ENCODE peak calls at places on chromosome 12, in seven cellular contexts. One of them, this sample, is unnamed.

GRCh38 chr12:106097011-106097410 is 41.7 kb downstream of the NUAK1 start:
- DNase-seq in PC-3: peak; percentile 62
- DNase-seq in K562: no peak
- DNase-seq in uterus: no peak
- DNase-seq in IMR-90: peak; percentile 35
- DNase-seq in tibial nerve: no peak
- DNase-seq in Caco-2: no peak
- DNase-seq in this sample: no peak

GRCh38 chr12:50597200-50598195 is 92.7 kb downstream of the DIP2B start:
- DNase-seq in PC-3: peak; percentile 83
- DNase-seq in K562: no peak
- DNase-seq in uterus: peak; percentile 44
- DNase-seq in IMR-90: peak; percentile 93
- DNase-seq in tibial nerve: no peak
- DNase-seq in Caco-2: no peak
- DNase-seq in this sample: no peak

GRCh38 chr12:81274619-81275018 is 196.7 kb downstream of the ACSS3 start:
- DNase-seq in PC-3: no peak
- DNase-seq in K562: no peak
- DNase-seq in uterus: no peak
- DNase-seq in IMR-90: no peak
- DNase-seq in tibial nerve: no peak
- DNase-seq in Caco-2: no peak
- DNase-seq in this sample: no peak

GRCh38 chr12:79373896-79374499 is 316.8 kb downstream of the PAWR start:
- DNase-seq in PC-3: peak; percentile 64
- DNase-seq in K562: peak; percentile 38
- DNase-seq in uterus: no peak
- DNase-seq in IMR-90: peak; percentile 23
- DNase-seq in tibial nerve: no peak
- DNase-seq in Caco-2: peak; percentile 46
- DNase-seq in this sample: no peak

GRCh38 chr12:31736472-31736871 is 7.7 kb upstream of the AMN1 start:
- DNase-seq in PC-3: peak; percentile 60
- DNase-seq in K562: no peak
- DNase-seq in uterus: no peak
- DNase-seq in IMR-90: peak; percentile 89
- DNase-seq in tibial nerve: no peak
- DNase-seq in Caco-2: no peak
- DNase-seq in this sample: no peak

GRCh38 chr12:131773582-131774221 is 54.5 kb upstream of the MMP17 start:
- DNase-seq in PC-3: no peak
- DNase-seq in K562: no peak
- DNase-seq in uterus: no peak
- DNase-seq in IMR-90: no peak
- DNase-seq in tibial nerve: no peak
- DNase-seq in Caco-2: no peak
- DNase-seq in this sample: no peak

GRCh38 chr12:131985145-131985875 is 35.6 kb downstream of the EP400 start:
- DNase-seq in PC-3: no peak
- DNase-seq in K562: no peak
- DNase-seq in uterus: no peak
- DNase-seq in IMR-90: no peak
- DNase-seq in tibial nerve: no peak
- DNase-seq in Caco-2: no peak
- DNase-seq in this sample: peak; percentile 41

GRCh38 chr12:108566452-108566851 is 4.1 kb downstream of the ISCU start:
- DNase-seq in PC-3: no peak
- DNase-seq in K562: no peak
- DNase-seq in uterus: no peak
- DNase-seq in IMR-90: no peak
- DNase-seq in tibial nerve: no peak
- DNase-seq in Caco-2: no peak
- DNase-seq in this sample: no peak

GRCh38 chr12:10395390-10395998 is 5.7 kb upstream of the KLRK1 start:
- DNase-seq in PC-3: peak; percentile 92
- DNase-seq in K562: no peak
- DNase-seq in uterus: no peak
- DNase-seq in IMR-90: peak; percentile 71
- DNase-seq in tibial nerve: no peak
- DNase-seq in Caco-2: peak; percentile 88
- DNase-seq in this sample: no peak

GRCh38 chr12:129036135-129036534 is 182.9 kb downstream of the GLT1D1 start:
- DNase-seq in PC-3: no peak
- DNase-seq in K562: no peak
- DNase-seq in uterus: no peak
- DNase-seq in IMR-90: no peak
- DNase-seq in tibial nerve: no peak
- DNase-seq in Caco-2: no peak
- DNase-seq in this sample: no peak

GRCh38 chr12:40170593-40170992 is 54.2 kb upstream of the LRRK2 start:
- DNase-seq in PC-3: no peak
- DNase-seq in K562: no peak
- DNase-seq in uterus: no peak
- DNase-seq in IMR-90: no peak
- DNase-seq in tibial nerve: no peak
- DNase-seq in Caco-2: no peak
- DNase-seq in this sample: peak; percentile 64

GRCh38 chr12:52171950-52172512 is 19.8 kb downstream of the KRT80 start:
- DNase-seq in PC-3: peak; percentile 67
- DNase-seq in K562: peak; percentile 30
- DNase-seq in uterus: no peak
- DNase-seq in IMR-90: peak; percentile 68
- DNase-seq in tibial nerve: no peak
- DNase-seq in Caco-2: peak; percentile 70
- DNase-seq in this sample: no peak

GRCh38 chr12:72274926-72275325 is 2.8 kb downstream of the TRHDE start:
- DNase-seq in PC-3: peak; percentile 54
- DNase-seq in K562: no peak
- DNase-seq in uterus: peak; percentile 29
- DNase-seq in IMR-90: peak; percentile 79
- DNase-seq in tibial nerve: no peak
- DNase-seq in Caco-2: no peak
- DNase-seq in this sample: no peak

GRCh38 chr12:53239643-53240258 is 7.7 kb upstream of the RARG start:
- DNase-seq in PC-3: no peak
- DNase-seq in K562: no peak
- DNase-seq in uterus: no peak
- DNase-seq in IMR-90: no peak
- DNase-seq in tibial nerve: no peak
- DNase-seq in Caco-2: no peak
- DNase-seq in this sample: no peak

GRCh38 chr12:55495490-55495889 is 3.3 kb downstream of the OR6C68 start:
- DNase-seq in PC-3: no peak
- DNase-seq in K562: no peak
- DNase-seq in uterus: no peak
- DNase-seq in IMR-90: no peak
- DNase-seq in tibial nerve: no peak
- DNase-seq in Caco-2: no peak
- DNase-seq in this sample: no peak

GRCh38 chr12:55499231-55499630 is 7.1 kb downstream of the OR6C68 start:
- DNase-seq in PC-3: no peak
- DNase-seq in K562: no peak
- DNase-seq in uterus: no peak
- DNase-seq in IMR-90: no peak
- DNase-seq in tibial nerve: no peak
- DNase-seq in Caco-2: no peak
- DNase-seq in this sample: no peak

GRCh38 chr12:55499810-55500252 is 7.7 kb downstream of the OR6C68 start:
- DNase-seq in PC-3: no peak
- DNase-seq in K562: no peak
- DNase-seq in uterus: no peak
- DNase-seq in IMR-90: no peak
- DNase-seq in tibial nerve: no peak
- DNase-seq in Caco-2: peak; percentile 88
- DNase-seq in this sample: no peak
- TF ChIP-seq CTCF in PC-3: no peak
- TF ChIP-seq CTCF in K562: no peak
- TF ChIP-seq CTCF in uterus: no peak
- TF ChIP-seq CTCF in IMR-90: no peak
- TF ChIP-seq CTCF in tibial nerve: no peak
- TF ChIP-seq CTCF in Caco-2: no peak
- TF ChIP-seq CTCF in this sample: no peak

GRCh38 chr12:124906606-124907261 is 7.7 kb downstream of the UBC start:
- DNase-seq in PC-3: peak; percentile 100
- DNase-seq in K562: peak; percentile 72
- DNase-seq in uterus: peak; percentile 95
- DNase-seq in IMR-90: peak; percentile 90
- DNase-seq in tibial nerve: peak; percentile 87
- DNase-seq in Caco-2: peak; percentile 93
- DNase-seq in this sample: peak; percentile 93

GRCh38 chr12:124901003-124901402 is 13.4 kb downstream of the UBC start:
- DNase-seq in PC-3: no peak
- DNase-seq in K562: no peak
- DNase-seq in uterus: no peak
- DNase-seq in IMR-90: no peak
- DNase-seq in tibial nerve: no peak
- DNase-seq in Caco-2: no peak
- DNase-seq in this sample: no peak

GRCh38 chr12:124909831-124910560 is 4.5 kb downstream of the UBC start:
- DNase-seq in PC-3: peak; percentile 23
- DNase-seq in K562: no peak
- DNase-seq in uterus: no peak
- DNase-seq in IMR-90: peak; percentile 48
- DNase-seq in tibial nerve: no peak
- DNase-seq in Caco-2: no peak
- DNase-seq in this sample: no peak

GRCh38 chr12:124902916-124903315 is 11.5 kb downstream of the UBC start:
- DNase-seq in PC-3: no peak
- DNase-seq in K562: no peak
- DNase-seq in uterus: no peak
- DNase-seq in IMR-90: no peak
- DNase-seq in tibial nerve: no peak
- DNase-seq in Caco-2: no peak
- DNase-seq in this sample: no peak

GRCh38 chr12:124904306-124905098 is 9.9 kb downstream of the UBC start:
- DNase-seq in PC-3: peak; percentile 93
- DNase-seq in K562: peak; percentile 78
- DNase-seq in uterus: peak; percentile 88
- DNase-seq in IMR-90: peak; percentile 94
- DNase-seq in tibial nerve: peak; percentile 83
- DNase-seq in Caco-2: peak; percentile 82
- DNase-seq in this sample: peak; percentile 70
- H3K4me3 ChIP-seq in PC-3: peak overlapping the region; percentile 61
- H3K4me3 ChIP-seq in K562: no peak overlapping the region
- H3K4me3 ChIP-seq in uterus: no peak overlapping the region
- H3K4me3 ChIP-seq in IMR-90: no peak overlapping the region
- H3K4me3 ChIP-seq in tibial nerve: peak overlapping the region; percentile 24
- H3K4me3 ChIP-seq in Caco-2: no peak overlapping the region
- H3K4me3 ChIP-seq in this sample: no peak overlapping the region

DNA sequence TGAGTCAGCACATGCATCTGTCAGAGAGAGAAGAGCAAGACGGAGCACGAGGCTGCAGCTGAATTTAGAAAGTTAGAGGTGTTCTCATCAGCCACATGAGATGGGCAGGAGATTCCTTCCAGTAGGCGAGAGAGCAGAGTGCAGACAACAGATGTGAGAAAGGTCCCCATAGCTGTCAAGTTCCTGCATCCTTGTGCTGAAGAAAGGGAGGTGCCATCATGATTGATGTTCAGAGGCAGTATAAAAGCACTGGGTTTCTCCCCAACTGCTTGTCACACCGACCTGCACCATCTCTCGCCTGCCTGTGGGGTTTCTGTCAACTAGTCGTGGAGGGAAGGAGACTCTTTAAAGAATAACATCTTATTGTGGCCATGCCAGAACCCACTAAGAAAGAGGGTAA is at the start of gene MYBPC1:
- DNase-seq in PC-3: no peak
- DNase-seq in K562: no peak
- DNase-seq in uterus: no peak
- DNase-seq in IMR-90: no peak
- DNase-seq in tibial nerve: no peak
- DNase-seq in Caco-2: no peak
- DNase-seq in this sample: no peak
- H3K4me1 ChIP-seq in PC-3: peaks cover 9% of the 10 kb centered on the region
- H3K4me1 ChIP-seq in K562: no peaks in the 10 kb centered on the region
- H3K4me1 ChIP-seq in uterus: no peaks in the 10 kb centered on the region
- H3K4me1 ChIP-seq in IMR-90: no peaks in the 10 kb centered on the region
- H3K4me1 ChIP-seq in tibial nerve: no peaks in the 10 kb centered on the region
- H3K4me1 ChIP-seq in Caco-2: peaks cover 11% of the 10 kb centered on the region
- H3K4me1 ChIP-seq in this sample: no peaks in the 10 kb centered on the region

GRCh38 chr12:65672441-65672840 is 151.8 kb upstream of the HMGA2 start:
- DNase-seq in PC-3: no peak
- DNase-seq in K562: no peak
- DNase-seq in uterus: no peak
- DNase-seq in IMR-90: no peak
- DNase-seq in tibial nerve: no peak
- DNase-seq in Caco-2: no peak
- DNase-seq in this sample: no peak

GRCh38 chr12:65673291-65673690 is 151.0 kb upstream of the HMGA2 start:
- DNase-seq in PC-3: peak; percentile 59
- DNase-seq in K562: no peak
- DNase-seq in uterus: no peak
- DNase-seq in IMR-90: no peak
- DNase-seq in tibial nerve: no peak
- DNase-seq in Caco-2: no peak
- DNase-seq in this sample: no peak

GRCh38 chr12:65670775-65671174 is 153.5 kb upstream of the HMGA2 start:
- DNase-seq in PC-3: peak; percentile 69
- DNase-seq in K562: no peak
- DNase-seq in uterus: no peak
- DNase-seq in IMR-90: peak; percentile 65
- DNase-seq in tibial nerve: no peak
- DNase-seq in Caco-2: no peak
- DNase-seq in this sample: no peak

GRCh38 chr12:65675141-65675621 is 149.1 kb upstream of the HMGA2 start:
- DNase-seq in PC-3: no peak
- DNase-seq in K562: no peak
- DNase-seq in uterus: no peak
- DNase-seq in IMR-90: peak; percentile 87
- DNase-seq in tibial nerve: no peak
- DNase-seq in Caco-2: no peak
- DNase-seq in this sample: no peak

DNA sequence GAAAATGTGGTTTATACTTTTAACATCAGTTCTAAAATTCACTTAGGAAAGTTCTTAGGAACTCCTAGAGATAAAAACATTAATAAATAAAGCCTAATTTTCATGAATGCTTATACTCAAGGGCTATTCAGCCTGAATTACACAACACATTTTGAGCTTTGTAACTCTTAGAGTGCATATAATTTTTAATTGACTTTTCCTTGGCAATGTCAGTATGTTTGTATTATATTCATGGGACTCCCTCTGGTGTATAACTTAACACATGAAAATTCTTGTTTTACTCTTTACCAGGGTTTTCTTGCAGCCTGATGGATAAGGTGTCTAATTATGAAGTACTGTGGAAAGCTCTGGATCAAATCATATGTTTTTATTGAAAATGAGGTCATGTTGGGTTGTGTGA is 150.6 kb upstream of the HMGA2 start:
- DNase-seq in PC-3: peak; percentile 32
- DNase-seq in K562: no peak
- DNase-seq in uterus: no peak
- DNase-seq in IMR-90: peak; percentile 51
- DNase-seq in tibial nerve: no peak
- DNase-seq in Caco-2: no peak
- DNase-seq in this sample: no peak
- TF ChIP-seq CTCF in PC-3: peak; percentile 56
- TF ChIP-seq CTCF in K562: no peak
- TF ChIP-seq CTCF in uterus: no peak
- TF ChIP-seq CTCF in IMR-90: no peak
- TF ChIP-seq CTCF in tibial nerve: no peak
- TF ChIP-seq CTCF in Caco-2: no peak
- TF ChIP-seq CTCF in this sample: no peak

GRCh38 chr12:61521258-61521657 is 738.9 kb upstream of the USP15 start:
- DNase-seq in PC-3: no peak
- DNase-seq in K562: no peak
- DNase-seq in uterus: no peak
- DNase-seq in IMR-90: no peak
- DNase-seq in tibial nerve: no peak
- DNase-seq in Caco-2: no peak
- DNase-seq in this sample: no peak
- H3K4me3 ChIP-seq in PC-3: no peak overlapping the region
- H3K4me3 ChIP-seq in K562: no peak overlapping the region
- H3K4me3 ChIP-seq in uterus: no peak overlapping the region
- H3K4me3 ChIP-seq in IMR-90: no peak overlapping the region
- H3K4me3 ChIP-seq in tibial nerve: no peak overlapping the region
- H3K4me3 ChIP-seq in Caco-2: no peak overlapping the region
- H3K4me3 ChIP-seq in this sample: no peak overlapping the region